ENCODE peak calls at places on chromosome 2, in nine cellular contexts. One of them, this sample, is unnamed.

GRCh38 chr2:26412091-26412673 is 10.5 kb downstream of the DRC1 start:
- DNase-seq in psoas muscle: no peak
- DNase-seq in esophagus muscularis mucosa: no peak
- DNase-seq in heart right ventricle: no peak
- DNase-seq in fibroblast of villous mesenchyme: peak; percentile 61
- DNase-seq in adrenal gland: no peak
- DNase-seq in prostate gland: no peak
- DNase-seq in tibial artery: no peak
- DNase-seq in ovary: no peak
- DNase-seq in this sample: no peak

GRCh38 chr2:229800997-229801754 is 86.8 kb upstream of the DNER start:
- DNase-seq in tibial artery: peak; percentile 48
- DNase-seq in adrenal gland: peak; percentile 78
- DNase-seq in fibroblast of villous mesenchyme: peak; percentile 67
- DNase-seq in heart right ventricle: no peak
- DNase-seq in psoas muscle: peak; percentile 59
- DNase-seq in prostate gland: peak; percentile 73
- DNase-seq in ovary: peak; percentile 59
- DNase-seq in esophagus muscularis mucosa: no peak
- DNase-seq in this sample: peak; percentile 74

GRCh38 chr2:224956706-224957105 is 85.6 kb downstream of the DOCK10 start:
- DNase-seq in fibroblast of villous mesenchyme: no peak
- DNase-seq in adrenal gland: no peak
- DNase-seq in ovary: no peak
- DNase-seq in prostate gland: no peak
- DNase-seq in tibial artery: no peak
- DNase-seq in esophagus muscularis mucosa: no peak
- DNase-seq in heart right ventricle: no peak
- DNase-seq in psoas muscle: no peak
- DNase-seq in this sample: no peak

GRCh38 chr2:120110507-120110906 is 97.6 kb downstream of the EPB41L5 start:
- DNase-seq in fibroblast of villous mesenchyme: peak; percentile 33
- DNase-seq in esophagus muscularis mucosa: no peak
- DNase-seq in tibial artery: peak; percentile 25
- DNase-seq in adrenal gland: no peak
- DNase-seq in heart right ventricle: no peak
- DNase-seq in prostate gland: no peak
- DNase-seq in ovary: no peak
- DNase-seq in psoas muscle: no peak
- DNase-seq in this sample: no peak

GRCh38 chr2:85468096-85468703 is 49.7 kb downstream of the SH2D6 start:
- DNase-seq in esophagus muscularis mucosa: no peak
- DNase-seq in ovary: no peak
- DNase-seq in prostate gland: no peak
- DNase-seq in psoas muscle: no peak
- DNase-seq in fibroblast of villous mesenchyme: no peak
- DNase-seq in heart right ventricle: no peak
- DNase-seq in adrenal gland: no peak
- DNase-seq in tibial artery: no peak
- DNase-seq in this sample: no peak

GRCh38 chr2:184681642-184682321 is 83.5 kb downstream of the ZNF804A start:
- DNase-seq in tibial artery: no peak
- DNase-seq in psoas muscle: no peak
- DNase-seq in esophagus muscularis mucosa: no peak
- DNase-seq in fibroblast of villous mesenchyme: no peak
- DNase-seq in ovary: no peak
- DNase-seq in adrenal gland: no peak
- DNase-seq in prostate gland: no peak
- DNase-seq in heart right ventricle: no peak
- DNase-seq in this sample: no peak

GRCh38 chr2:42234056-42234455 is 64.9 kb downstream of the EML4 start:
- DNase-seq in heart right ventricle: no peak
- DNase-seq in esophagus muscularis mucosa: no peak
- DNase-seq in prostate gland: no peak
- DNase-seq in fibroblast of villous mesenchyme: peak; percentile 95
- DNase-seq in adrenal gland: no peak
- DNase-seq in ovary: no peak
- DNase-seq in psoas muscle: no peak
- DNase-seq in tibial artery: no peak
- DNase-seq in this sample: peak; percentile 46

GRCh38 chr2:75787532-75788132 is 76.9 kb upstream of the GCFC2 start:
- DNase-seq in ovary: no peak
- DNase-seq in heart right ventricle: no peak
- DNase-seq in tibial artery: no peak
- DNase-seq in esophagus muscularis mucosa: no peak
- DNase-seq in adrenal gland: no peak
- DNase-seq in psoas muscle: no peak
- DNase-seq in fibroblast of villous mesenchyme: peak; percentile 17
- DNase-seq in prostate gland: no peak
- DNase-seq in this sample: peak; percentile 57

GRCh38 chr2:9174771-9175441 is 31.7 kb upstream of the ASAP2 start:
- DNase-seq in adrenal gland: no peak
- DNase-seq in heart right ventricle: no peak
- DNase-seq in tibial artery: no peak
- DNase-seq in psoas muscle: no peak
- DNase-seq in esophagus muscularis mucosa: no peak
- DNase-seq in ovary: no peak
- DNase-seq in fibroblast of villous mesenchyme: peak; percentile 82
- DNase-seq in prostate gland: no peak
- DNase-seq in this sample: peak; percentile 84

GRCh38 chr2:170339324-170339723 is 161.4 kb downstream of the MYO3B start:
- DNase-seq in heart right ventricle: no peak
- DNase-seq in prostate gland: no peak
- DNase-seq in adrenal gland: no peak
- DNase-seq in fibroblast of villous mesenchyme: no peak
- DNase-seq in esophagus muscularis mucosa: no peak
- DNase-seq in psoas muscle: no peak
- DNase-seq in ovary: no peak
- DNase-seq in tibial artery: no peak
- DNase-seq in this sample: no peak

GRCh38 chr2:11121099-11121822 is 34.0 kb upstream of the SLC66A3 start:
- DNase-seq in fibroblast of villous mesenchyme: no peak
- DNase-seq in prostate gland: no peak
- DNase-seq in ovary: no peak
- DNase-seq in adrenal gland: no peak
- DNase-seq in esophagus muscularis mucosa: no peak
- DNase-seq in psoas muscle: no peak
- DNase-seq in tibial artery: no peak
- DNase-seq in heart right ventricle: no peak
- DNase-seq in this sample: peak; percentile 17

GRCh38 chr2:78263571-78263970 is 741.4 kb upstream of the LRRTM4 start:
- DNase-seq in esophagus muscularis mucosa: no peak
- DNase-seq in ovary: no peak
- DNase-seq in tibial artery: no peak
- DNase-seq in prostate gland: no peak
- DNase-seq in adrenal gland: no peak
- DNase-seq in heart right ventricle: no peak
- DNase-seq in fibroblast of villous mesenchyme: no peak
- DNase-seq in psoas muscle: no peak
- DNase-seq in this sample: no peak

GRCh38 chr2:178422097-178422496 is 28.9 kb downstream of the PRKRA start:
- DNase-seq in adrenal gland: no peak
- DNase-seq in prostate gland: no peak
- DNase-seq in esophagus muscularis mucosa: no peak
- DNase-seq in ovary: no peak
- DNase-seq in fibroblast of villous mesenchyme: no peak
- DNase-seq in psoas muscle: no peak
- DNase-seq in heart right ventricle: no peak
- DNase-seq in tibial artery: no peak
- DNase-seq in this sample: no peak

GRCh38 chr2:151946856-151947523 is 118.8 kb upstream of the ARL5A start:
- DNase-seq in heart right ventricle: no peak
- DNase-seq in psoas muscle: no peak
- DNase-seq in adrenal gland: peak; percentile 79
- DNase-seq in tibial artery: peak; percentile 55
- DNase-seq in ovary: no peak
- DNase-seq in esophagus muscularis mucosa: no peak
- DNase-seq in prostate gland: peak; percentile 12
- DNase-seq in fibroblast of villous mesenchyme: peak; percentile 7
- DNase-seq in this sample: peak; percentile 23
- H3K4me3 ChIP-seq in heart right ventricle: peak overlapping the region; percentile 38
- H3K4me3 ChIP-seq in psoas muscle: peak overlapping the region; percentile 47
- H3K4me3 ChIP-seq in adrenal gland: peak overlapping the region; percentile 56
- H3K4me3 ChIP-seq in tibial artery: peak overlapping the region; percentile 44
- H3K4me3 ChIP-seq in ovary: peak overlapping the region; percentile 9
- H3K4me3 ChIP-seq in esophagus muscularis mucosa: peak overlapping the region; percentile 32
- H3K4me3 ChIP-seq in prostate gland: peak overlapping the region; percentile 10
- H3K4me3 ChIP-seq in fibroblast of villous mesenchyme: no peak overlapping the region
- H3K4me3 ChIP-seq in this sample: no peak overlapping the region

DNA sequence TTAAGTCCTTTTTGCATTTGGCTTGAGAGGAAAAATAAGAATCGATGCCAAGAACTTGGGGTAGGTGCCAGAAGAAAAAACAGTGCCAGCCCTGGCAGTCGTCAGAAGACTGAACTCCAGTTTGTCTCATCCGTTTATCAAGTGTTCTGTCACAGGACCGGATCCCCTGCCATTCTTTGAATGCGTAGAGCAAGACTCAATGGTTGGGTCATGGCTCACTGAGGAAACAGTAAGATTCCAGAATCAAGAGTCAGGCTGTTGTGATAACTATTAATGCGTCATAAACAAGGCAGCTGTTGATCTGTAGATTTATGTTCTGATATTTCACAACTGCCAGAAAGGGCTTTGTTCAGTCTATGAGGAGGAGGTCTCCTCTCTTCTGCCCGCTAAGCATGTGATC is 133.1 kb downstream of the GFPT1 start:
- DNase-seq in ovary: no peak
- DNase-seq in tibial artery: peak; percentile 80
- DNase-seq in heart right ventricle: no peak
- DNase-seq in fibroblast of villous mesenchyme: peak; percentile 100
- DNase-seq in esophagus muscularis mucosa: no peak
- DNase-seq in psoas muscle: no peak
- DNase-seq in adrenal gland: peak; percentile 80
- DNase-seq in prostate gland: peak; percentile 43
- DNase-seq in this sample: peak; percentile 100
- TF ChIP-seq CTCF in ovary: no peak
- TF ChIP-seq CTCF in tibial artery: no peak
- TF ChIP-seq CTCF in heart right ventricle: no peak
- TF ChIP-seq CTCF in fibroblast of villous mesenchyme: no peak
- TF ChIP-seq CTCF in esophagus muscularis mucosa: no peak
- TF ChIP-seq CTCF in psoas muscle: no peak
- TF ChIP-seq CTCF in adrenal gland: no peak
- TF ChIP-seq CTCF in prostate gland: no peak
- TF ChIP-seq CTCF in this sample: no peak

DNA sequence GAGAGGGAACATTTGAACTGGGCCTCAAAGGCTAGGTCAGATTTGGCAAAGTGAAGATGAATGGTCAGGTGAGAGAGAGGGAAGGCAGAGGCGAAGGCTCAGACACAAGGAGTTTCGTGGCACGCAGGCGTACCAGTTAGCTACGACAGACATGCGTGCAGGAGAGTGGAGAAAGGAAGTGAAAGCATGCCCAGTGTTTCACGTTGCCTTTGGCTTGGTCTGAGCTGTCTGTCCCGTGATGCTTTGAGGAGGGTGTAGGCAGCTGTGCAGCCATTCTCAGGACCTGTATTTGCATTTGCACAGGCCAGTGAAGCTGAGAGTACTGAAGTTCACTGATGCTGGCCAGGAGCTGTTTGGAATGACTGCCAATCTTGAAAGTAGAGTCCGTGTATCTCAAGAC is 69.5 kb downstream of the HNRNPLL start:
- DNase-seq in esophagus muscularis mucosa: no peak
- DNase-seq in psoas muscle: no peak
- DNase-seq in heart right ventricle: no peak
- DNase-seq in ovary: no peak
- DNase-seq in tibial artery: no peak
- DNase-seq in adrenal gland: no peak
- DNase-seq in fibroblast of villous mesenchyme: no peak
- DNase-seq in prostate gland: no peak
- DNase-seq in this sample: no peak
- H3K4me3 ChIP-seq in esophagus muscularis mucosa: no peak overlapping the region
- H3K4me3 ChIP-seq in psoas muscle: no peak overlapping the region
- H3K4me3 ChIP-seq in heart right ventricle: no peak overlapping the region
- H3K4me3 ChIP-seq in ovary: no peak overlapping the region
- H3K4me3 ChIP-seq in tibial artery: no peak overlapping the region
- H3K4me3 ChIP-seq in adrenal gland: no peak overlapping the region
- H3K4me3 ChIP-seq in fibroblast of villous mesenchyme: no peak overlapping the region
- H3K4me3 ChIP-seq in prostate gland: no peak overlapping the region
- H3K4me3 ChIP-seq in this sample: no peak overlapping the region

GRCh38 chr2:175310813-175311504 is 129.4 kb upstream of the ATP5MC3 start:
- DNase-seq in fibroblast of villous mesenchyme: no peak
- DNase-seq in ovary: no peak
- DNase-seq in adrenal gland: no peak
- DNase-seq in heart right ventricle: no peak
- DNase-seq in psoas muscle: no peak
- DNase-seq in prostate gland: no peak
- DNase-seq in tibial artery: no peak
- DNase-seq in esophagus muscularis mucosa: no peak
- DNase-seq in this sample: no peak

GRCh38 chr2:175308005-175308404 is 126.5 kb upstream of the ATP5MC3 start:
- DNase-seq in esophagus muscularis mucosa: no peak
- DNase-seq in fibroblast of villous mesenchyme: no peak
- DNase-seq in ovary: no peak
- DNase-seq in adrenal gland: no peak
- DNase-seq in heart right ventricle: no peak
- DNase-seq in psoas muscle: no peak
- DNase-seq in prostate gland: no peak
- DNase-seq in tibial artery: no peak
- DNase-seq in this sample: no peak

GRCh38 chr2:175312137-175312536 is 130.6 kb upstream of the ATP5MC3 start:
- DNase-seq in adrenal gland: no peak
- DNase-seq in ovary: no peak
- DNase-seq in heart right ventricle: no peak
- DNase-seq in tibial artery: no peak
- DNase-seq in prostate gland: no peak
- DNase-seq in fibroblast of villous mesenchyme: no peak
- DNase-seq in esophagus muscularis mucosa: no peak
- DNase-seq in psoas muscle: no peak
- DNase-seq in this sample: no peak

GRCh38 chr2:175304541-175304940 is 123.0 kb upstream of the ATP5MC3 start:
- DNase-seq in psoas muscle: no peak
- DNase-seq in prostate gland: no peak
- DNase-seq in heart right ventricle: no peak
- DNase-seq in ovary: no peak
- DNase-seq in fibroblast of villous mesenchyme: no peak
- DNase-seq in esophagus muscularis mucosa: no peak
- DNase-seq in tibial artery: no peak
- DNase-seq in adrenal gland: no peak
- DNase-seq in this sample: no peak

GRCh38 chr2:175309799-175310198 is 128.3 kb upstream of the ATP5MC3 start:
- DNase-seq in esophagus muscularis mucosa: no peak
- DNase-seq in heart right ventricle: peak; percentile 16
- DNase-seq in psoas muscle: no peak
- DNase-seq in prostate gland: no peak
- DNase-seq in adrenal gland: no peak
- DNase-seq in fibroblast of villous mesenchyme: peak; percentile 22
- DNase-seq in ovary: no peak
- DNase-seq in tibial artery: no peak
- DNase-seq in this sample: peak; percentile 14
- TF ChIP-seq CTCF in esophagus muscularis mucosa: no peak
- TF ChIP-seq CTCF in heart right ventricle: peak; percentile 47
- TF ChIP-seq CTCF in psoas muscle: peak; percentile 18
- TF ChIP-seq CTCF in prostate gland: no peak
- TF ChIP-seq CTCF in adrenal gland: no peak
- TF ChIP-seq CTCF in fibroblast of villous mesenchyme: peak; percentile 48
- TF ChIP-seq CTCF in ovary: no peak
- TF ChIP-seq CTCF in tibial artery: no peak
- TF ChIP-seq CTCF in this sample: peak; percentile 29

This sample was measured in cardiac fibroblast.